ENCODE peak calls at places on chromosomes 4 and X, in six cellular contexts. R, Q, L, B, T and K are unnamed samples.

GRCh38 chrX:69179380-69179911 is 14.2 kb upstream of the PJA1 start:
- DNase-seq in R (no peak), Q (no peak), B (no peak), T (no peak), L (no peak), K (no peak)

GRCh38 chr4:187184513-187184912 is 460.9 kb upstream of the FAT1 start:
- DNase-seq in R (no peak), Q (no peak), L (no peak), T (no peak), B (no peak), K (no peak)

GRCh38 chr4:115315182-115315581 is 201.8 kb upstream of the NDST4 start:
- DNase-seq in Q (no peak), L (no peak), R (no peak), B (no peak), T (no peak), K (no peak)

GRCh38 chr4:107519057-107519456 is 201.0 kb downstream of the PAPSS1 start:
- DNase-seq in T (no peak), Q (peak), B (no peak), R (peak), L (peak), K (peak)

GRCh38 chrX:34653811-34654210 is 3.3 kb downstream of the TMEM47 start:
- DNase-seq in B (no peak), T (no peak), Q (peak), L (no peak), R (no peak), K (no peak)

GRCh38 chr4:2250003-2250763 is 8.3 kb upstream of the HAUS3 start:
- DNase-seq in B (no peak), Q (no peak), R (no peak), L (no peak), T (no peak), K (no peak)

GRCh38 chrX:109952985-109953905 is 49.7 kb upstream of the TMEM164 start:
- DNase-seq in R (no peak), L (no peak), Q (peak), B (no peak), T (peak), K (no peak)

GRCh38 chrX:21574793-21575192 is 83.3 kb downstream of the KLHL34 start:
- DNase-seq in B (no peak), Q (no peak), L (no peak), R (no peak), T (no peak), K (no peak)

GRCh38 chr4:110484767-110485166 is 8.8 kb downstream of the ENPEP start:
- DNase-seq in Q (peak), T (no peak), R (no peak), L (no peak), B (no peak), K (peak)

GRCh38 chr4:38128478-38129451 is 168.6 kb downstream of the PTTG2 start:
- DNase-seq in R (peak), T (peak), Q (no peak), B (no peak), L (peak), K (no peak)

GRCh38 chr4:132992686-132993085 is 156.4 kb upstream of the PCDH10 start:
- DNase-seq in R (no peak), B (no peak), Q (peak), T (no peak), L (no peak), K (no peak)

GRCh38 chrX:17032351-17032750 is 85.9 kb downstream of the REPS2 start:
- DNase-seq in B (no peak), Q (peak), L (no peak), T (no peak), R (peak), K (no peak)

GRCh38 chrX:14051416-14051815 is 21.7 kb upstream of the GEMIN8 start:
- DNase-seq in B (no peak), Q (no peak), R (peak), L (no peak), T (no peak), K (no peak)

GRCh38 chr4:38381788-38382187 is 282.2 kb upstream of the KLF3 start:
- DNase-seq in L (no peak), Q (no peak), T (no peak), R (no peak), B (no peak), K (no peak)

GRCh38 chr4:7557447-7557846 is 122.7 kb upstream of the PSAPL1 start:
- DNase-seq in R (peak), B (no peak), T (no peak), L (peak), Q (no peak), K (no peak)

GRCh38 chr4:184267673-184268573 is 50.2 kb upstream of the ENPP6 start:
- DNase-seq in B (peak), L (peak), Q (peak), T (peak), R (peak), K (peak)

GRCh38 chr4:184268574-184269160 is 51.0 kb upstream of the ENPP6 start:
- DNase-seq in R (peak), B (peak), T (no peak), Q (peak), L (no peak), K (peak)

GRCh38 chr4:184269879-184270430 is 52.3 kb upstream of the ENPP6 start:
- DNase-seq in Q (no peak), R (no peak), B (no peak), L (no peak), T (no peak), K (no peak)

GRCh38 chr4:184265566-184266351 is 48.1 kb upstream of the ENPP6 start:
- DNase-seq in L (no peak), Q (peak), T (no peak), R (peak), B (peak), K (peak)

DNA sequence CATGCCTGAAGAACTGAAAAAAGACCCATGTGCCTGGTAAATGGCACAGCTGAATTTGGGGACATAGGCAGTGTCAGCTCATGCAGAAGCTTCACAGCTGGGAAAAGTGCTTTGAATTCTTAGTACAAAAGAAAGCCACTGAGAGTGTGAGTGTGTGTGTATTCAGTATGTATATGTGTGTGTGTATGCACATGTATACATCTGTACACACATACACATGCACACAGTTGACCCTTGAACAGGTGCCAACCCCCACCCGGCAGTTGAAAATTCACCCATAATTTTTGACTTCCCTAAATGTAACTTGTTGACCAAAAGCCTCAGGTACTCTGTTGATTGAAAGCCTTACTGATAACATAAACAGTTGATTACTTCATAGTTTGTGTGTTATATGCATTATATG is 49.5 kb upstream of the ENPP6 start:
- DNase-seq in R (no peak), T (no peak), L (no peak), Q (no peak), B (no peak), K (no peak)
- TF ChIP-seq POLR2A in R (no peak), T (no peak), L (no peak), Q (no peak), B (no peak), K (no peak)

DNA sequence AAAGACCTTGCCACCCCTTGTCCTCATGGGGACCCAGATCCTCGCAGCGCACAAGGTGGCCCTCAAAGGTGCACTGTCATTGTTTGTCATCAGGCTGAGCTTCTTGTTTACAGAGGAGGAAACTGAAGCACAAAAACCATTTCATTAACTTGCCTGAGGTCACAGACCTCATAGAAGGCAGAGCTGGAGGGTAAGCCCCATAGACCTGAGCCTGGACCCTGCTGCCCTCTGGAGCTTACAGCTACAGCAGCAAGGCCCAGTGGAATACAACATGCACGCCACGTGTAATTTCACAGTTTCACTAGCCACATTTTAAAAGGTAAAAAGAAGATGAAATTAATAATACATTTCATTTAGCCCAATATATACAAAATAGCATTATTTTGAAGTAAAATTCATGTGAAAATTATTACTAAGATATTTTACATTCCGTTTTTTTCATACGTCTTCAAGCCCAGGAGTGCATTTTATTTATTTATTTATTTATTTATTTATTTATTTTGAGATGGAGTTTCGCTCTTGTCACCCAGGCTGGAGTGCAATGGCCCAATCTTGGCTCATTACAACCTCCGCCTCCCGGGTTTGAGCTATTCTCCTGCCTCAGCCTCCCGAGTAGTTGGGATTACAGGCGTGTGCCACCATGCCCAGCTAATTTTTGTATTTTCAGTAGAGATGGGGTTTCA is 8.8 kb downstream of the JAKMIP1 start:
- DNase-seq in T (no peak), L (peak), R (no peak), B (no peak), Q (no peak), K (no peak)
- TF ChIP-seq MYC in T (no peak), L (no peak), R (no peak), B (no peak), Q (no peak), K (no peak)

GRCh38 chr4:163493643-163494359 is 689 bp upstream of the TMA16 start:
- DNase-seq in Q (peak), R (peak), T (no peak), L (no peak), B (no peak), K (peak)

GRCh38 chr4:163492951-163493504 is 1.5 kb upstream of the TMA16 start:
- DNase-seq in R (peak), L (no peak), Q (peak), T (no peak), B (no peak), K (peak)

GRCh38 chr4:163489929-163490328 is 4.6 kb upstream of the TMA16 start:
- DNase-seq in T (no peak), R (no peak), L (no peak), Q (no peak), B (no peak), K (no peak)

GRCh38 chr4:163495900-163496299 is 1.4 kb downstream of the TMA16 start:
- DNase-seq in R (no peak), Q (peak), L (no peak), T (peak), B (no peak), K (peak)

GRCh38 chr4:163494360-163495241 is at the start of gene TMA16:
- DNase-seq in L (peak), Q (peak), R (peak), B (peak), T (peak), K (peak)
- TF ChIP-seq POLR2A in L (peak), Q (peak), R (peak), B (peak), T (peak), K (peak)

DNA sequence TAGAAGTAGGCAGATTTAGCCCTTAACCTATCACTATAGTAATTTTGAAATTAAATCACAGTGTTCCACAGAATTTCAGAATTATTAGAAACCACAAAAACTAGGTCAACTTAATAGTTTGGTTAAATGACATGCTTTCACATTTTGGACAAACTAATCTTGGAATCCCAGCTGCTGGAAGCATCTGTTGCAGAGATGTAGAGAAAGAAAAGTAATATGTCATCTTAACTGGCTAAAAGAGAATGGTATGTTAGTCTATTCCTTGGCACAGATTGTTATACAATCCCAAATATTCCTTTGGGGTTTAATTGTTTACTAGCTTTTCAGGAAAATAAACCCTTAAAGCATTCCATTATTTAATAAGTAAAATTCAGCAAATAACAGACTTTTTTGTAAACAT is 519.9 kb downstream of the IL15 start:
- DNase-seq in T (no peak), B (no peak), L (no peak), R (no peak), Q (no peak), K (no peak)
- TF ChIP-seq MYC in T (no peak), B (no peak), L (no peak), R (no peak), Q (no peak), K (no peak)

GRCh38 chr4:175671491-175671934 is 140.6 kb downstream of the GPM6A start:
- DNase-seq in T (no peak), B (no peak), R (peak), Q (no peak), L (no peak), K (no peak)
- TF ChIP-seq POLR2A in T (no peak), B (no peak), R (no peak), Q (no peak), L (no peak), K (no peak)

GRCh38 chr4:87589531-87589930 is 18.8 kb upstream of the DSPP start:
- DNase-seq in R (peak), L (no peak), B (no peak), T (no peak), Q (no peak), K (peak)
- TF ChIP-seq MYC in R (no peak), L (no peak), B (no peak), T (no peak), Q (no peak), K (no peak)

GRCh38 chrX:48599341-48599740 is 2.0 kb downstream of the WDR13 start:
- DNase-seq in Q (no peak), T (no peak), R (no peak), B (no peak), L (no peak), K (no peak)

GRCh38 chrX:48595929-48596328 is 1.4 kb upstream of the WDR13 start:
- DNase-seq in T (no peak), R (no peak), B (no peak), Q (peak), L (no peak), K (no peak)

GRCh38 chrX:48600226-48600625 is 2.9 kb downstream of the WDR13 start:
- DNase-seq in B (no peak), R (no peak), Q (no peak), L (no peak), T (no peak), K (no peak)

GRCh38 chrX:48598645-48599044 is 1.4 kb downstream of the WDR13 start:
- DNase-seq in Q (no peak), L (no peak), B (no peak), R (no peak), T (no peak), K (no peak)

GRCh38 chrX:48597353-48598264 is at the start of gene WDR13:
- DNase-seq in T (peak), R (peak), B (peak), L (peak), Q (peak), K (peak)
- TF ChIP-seq POLR2A in T (peak), R (peak), B (peak), L (peak), Q (peak), K (peak)